ENCODE peak calls at places on chromosomes 3 and 15, in five cellular contexts. G is neuronal stem cell, B is H1, D is trophoblast cell, W is IMR-90. U is an unnamed sample.

GRCh38 chr15:78429477-78429876 is 8.5 kb upstream of the IREB2 start:
- DNase-seq in W (no peak), D (no peak), G (no peak), B (no peak), U (no peak)

GRCh38 chr3:37952564-37952963 is 38.0 kb upstream of the VILL start:
- DNase-seq in G (no peak), B (no peak), D (no peak), W (peak), U (peak)

GRCh38 chr3:15117011-15117410 is 18.1 kb upstream of the RBSN start:
- DNase-seq in D (no peak), G (no peak), W (no peak), B (no peak), U (no peak)

GRCh38 chr3:175398676-175399075 is 539.5 kb downstream of the NAALADL2 start:
- DNase-seq in G (no peak), B (no peak), W (peak), D (no peak), U (peak)

GRCh38 chr15:61130945-61131597 is 98.0 kb downstream of the RORA start:
- DNase-seq in G (no peak), B (no peak), D (no peak), W (no peak), U (no peak)

GRCh38 chr3:130488288-130488687 is 28.7 kb upstream of the COL6A6 start:
- DNase-seq in G (no peak), B (no peak), D (no peak), W (no peak), U (no peak)

GRCh38 chr15:29405564-29405963 is 135.9 kb upstream of the NSMCE3 start:
- DNase-seq in W (no peak), D (no peak), B (no peak), G (no peak), U (no peak)

GRCh38 chr3:106191913-106192312 is 323.1 kb upstream of the CBLB start:
- DNase-seq in D (no peak), G (no peak), B (no peak), W (no peak), U (no peak)

GRCh38 chr3:52839892-52840545 is 5.2 kb upstream of the MUSTN1 start:
- DNase-seq in W (no peak), B (no peak), D (peak), G (no peak), U (no peak)

GRCh38 chr3:155805204-155805801 is 775 bp downstream of the C3orf33 start:
- DNase-seq in W (no peak), G (no peak), D (peak), B (no peak), U (no peak)

GRCh38 chr3:50226888-50227389 is 9.1 kb upstream of the GNAI2 start:
- DNase-seq in G (no peak), B (no peak), W (no peak), D (no peak), U (peak)

GRCh38 chr3:181711325-181712135 is at the start of gene SOX2:
- DNase-seq in G (peak), B (peak), W (peak), D (no peak), U (peak)

GRCh38 chr3:134060561-134061385 is 31.0 kb upstream of the SLCO2A1 start:
- DNase-seq in G (no peak), B (no peak), D (no peak), W (no peak), U (no peak)

GRCh38 chr3:4722103-4722502 is 229.0 kb downstream of the ITPR1 start:
- DNase-seq in B (no peak), D (peak), W (peak), G (no peak), U (peak)

GRCh38 chr3:17672506-17672905 is 69.9 kb downstream of the TBC1D5 start:
- DNase-seq in G (no peak), W (no peak), D (no peak), B (no peak), U (no peak)

GRCh38 chr3:194586839-194587238 is 46.4 kb downstream of the TMEM44 start:
- DNase-seq in G (no peak), B (no peak), W (peak), D (no peak), U (peak)

GRCh38 chr3:80357761-80358160 is 590.0 kb upstream of the ROBO1 start:
- DNase-seq in D (no peak), W (no peak), B (no peak), G (no peak), U (no peak)

GRCh38 chr3:11140054-11140712 is 14.1 kb upstream of the HRH1 start:
- DNase-seq in B (no peak), W (no peak), D (no peak), G (no peak), U (no peak)

GRCh38 chr15:84645997-84646396 is 8.1 kb downstream of the WDR73 start:
- DNase-seq in G (no peak), W (no peak), B (no peak), D (no peak), U (no peak)

GRCh38 chr15:62835351-62835750 is 207.2 kb upstream of the TPM1 start:
- DNase-seq in G (no peak), W (no peak), D (peak), B (no peak), U (no peak)

GRCh38 chr3:104510091-104510860 is 856.4 kb upstream of the ALCAM start:
- DNase-seq in B (no peak), W (no peak), G (no peak), D (no peak), U (no peak)

GRCh38 chr3:104437131-104437750 is 929.5 kb upstream of the ALCAM start:
- DNase-seq in W (peak), D (peak), B (no peak), G (no peak), U (peak)

GRCh38 chr3:166788936-166789335 is 591.2 kb downstream of the ZBBX start:
- DNase-seq in W (no peak), G (no peak), D (no peak), B (no peak), U (no peak)

GRCh38 chr3:113698891-113699465 is 2.5 kb upstream of the USF3 start:
- DNase-seq in D (no peak), G (no peak), B (no peak), W (peak), U (no peak)

GRCh38 chr3:23489338-23490158 is 286.4 kb downstream of the UBE2E2 start:
- DNase-seq in G (no peak), B (no peak), D (no peak), W (peak), U (peak)

GRCh38 chr3:23590424-23590823 is 215.3 kb upstream of the UBE2E1 start:
- DNase-seq in G (no peak), D (no peak), W (no peak), B (no peak), U (no peak)

GRCh38 chr3:23952646-23953045 is 7.6 kb downstream of the NR1D2 start:
- DNase-seq in W (no peak), B (no peak), D (no peak), G (no peak), U (no peak)

GRCh38 chr3:120554727-120555660 is 41.1 kb upstream of the NDUFB4 start:
- DNase-seq in G (no peak), B (no peak), D (no peak), W (no peak), U (no peak)

GRCh38 chr3:128541246-128541645 is 48.2 kb upstream of the GATA2 start:
- DNase-seq in W (no peak), D (no peak), G (no peak), B (no peak), U (no peak)

GRCh38 chr3:181252626-181253025 is 263.1 kb upstream of the DNAJC19 start:
- DNase-seq in G (no peak), D (no peak), B (no peak), W (no peak), U (no peak)

GRCh38 chr15:40722934-40723333 is 28.0 kb downstream of the RAD51 start:
- DNase-seq in W (peak), B (no peak), D (no peak), G (no peak), U (peak)

GRCh38 chr3:142647856-142648255 is 51.7 kb downstream of the PLS1 start:
- DNase-seq in G (no peak), W (peak), D (no peak), B (no peak), U (no peak)

GRCh38 chr3:172203522-172204258 is 164.3 kb downstream of the FNDC3B start:
- DNase-seq in W (no peak), G (no peak), D (no peak), B (no peak), U (no peak)

DNA sequence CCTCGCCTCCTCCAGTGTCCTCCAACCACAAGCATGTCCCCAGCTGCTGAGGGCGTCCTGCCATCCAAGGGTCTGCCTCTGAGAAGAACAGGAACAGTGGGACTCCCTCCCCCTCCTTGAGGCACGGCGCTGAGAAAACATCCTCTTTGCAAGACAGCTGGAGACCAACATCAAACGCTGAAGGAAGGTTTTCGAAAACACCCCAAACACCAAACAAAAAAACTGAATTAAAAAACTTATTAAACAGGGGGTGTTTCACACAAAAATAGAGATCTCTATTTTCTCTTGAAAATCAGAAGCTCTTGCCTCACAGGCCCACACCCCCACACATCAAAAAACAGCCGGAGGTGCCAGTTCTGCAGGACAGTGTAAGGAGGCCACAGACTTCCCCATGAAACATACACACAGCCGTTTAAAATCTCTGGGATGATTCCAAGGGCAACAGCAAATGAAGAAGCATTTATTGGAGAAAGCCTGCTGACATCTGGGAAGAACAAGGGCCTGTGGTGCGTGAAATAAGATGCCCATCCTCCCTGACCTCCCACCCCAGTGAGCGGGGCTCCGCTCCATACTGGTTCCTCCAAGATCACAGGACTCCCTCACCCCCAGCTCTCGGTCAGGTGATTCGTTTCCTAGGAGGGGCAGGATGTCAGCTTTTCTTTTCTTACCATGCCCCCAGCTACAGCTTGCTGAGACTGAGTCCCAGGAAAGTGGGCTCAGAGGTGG is 71.3 kb downstream of the NUP210 start:
- DNase-seq in W (peak), G (no peak), D (no peak), B (no peak), U (peak)
- H4K91ac ChIP-seq in W (no peak), G (no peak), D (no peak), B (peak), U (no peak)

DNA sequence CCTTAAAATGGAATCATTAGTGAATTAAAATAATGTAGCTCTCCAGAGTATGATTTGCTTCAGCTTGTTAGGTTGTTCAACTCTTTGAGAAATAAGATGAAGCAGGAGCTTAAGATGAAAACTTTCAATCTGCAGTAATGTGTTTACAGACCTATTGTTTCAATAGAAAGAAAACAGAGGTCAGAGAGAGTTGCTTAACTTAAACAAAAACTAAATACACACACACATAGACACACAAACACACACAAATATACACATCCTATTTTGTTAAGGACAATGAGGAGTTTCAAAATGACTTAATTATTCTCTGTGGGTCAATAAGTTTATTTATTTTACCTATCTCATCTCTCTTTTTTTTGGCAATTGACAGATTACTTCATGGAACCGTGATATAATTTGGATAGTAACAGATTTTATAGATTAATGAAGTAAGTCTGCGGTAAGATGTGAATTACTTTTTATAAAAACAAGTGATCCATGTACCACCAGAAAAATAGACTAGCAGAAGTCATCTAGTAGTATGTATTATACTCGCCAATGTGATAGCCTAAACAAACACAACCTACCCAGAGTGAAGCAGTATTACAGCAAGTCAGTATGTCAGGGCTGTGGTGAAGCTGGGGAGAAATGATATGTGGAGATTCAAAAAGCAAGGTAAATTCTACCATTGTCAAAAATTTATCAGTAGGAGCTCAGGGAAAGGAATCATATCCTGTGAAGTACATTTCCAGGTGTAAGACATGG is 76.7 kb upstream of the DCBLD2 start:
- DNase-seq in G (no peak), W (no peak), D (no peak), B (no peak), U (no peak)
- H3K4me2 ChIP-seq in G (no peak), W (no peak), D (no peak), B (no peak), U (no peak)

GRCh38 chr3:9866639-9867038 is 13.4 kb downstream of the CIDEC start:
- DNase-seq in D (no peak), W (no peak), G (no peak), B (no peak), U (no peak)
- H3K4me3 ChIP-seq in D (no peak), W (no peak), G (no peak), B (no peak), U (no peak)

GRCh38 chr15:41888662-41889253 is 5.1 kb downstream of the SPTBN5 start:
- DNase-seq in D (no peak), W (no peak), G (no peak), B (no peak), U (no peak)
- H4K91ac ChIP-seq in D (no peak), W (no peak), G (no peak), B (no peak), U (no peak)

GRCh38 chr3:61527011-61527410 is 34.4 kb upstream of the PTPRG start:
- DNase-seq in D (peak), B (no peak), G (no peak), W (no peak), U (no peak)
- H3K4me2 ChIP-seq in D (no peak), B (no peak), G (no peak), W (no peak), U (no peak)

GRCh38 chr3:64215559-64215958 is 9.7 kb downstream of the PRICKLE2 start:
- DNase-seq in W (no peak), B (no peak), G (no peak), D (no peak), U (no peak)

GRCh38 chr3:64214002-64214696 is 11.1 kb downstream of the PRICKLE2 start:
- DNase-seq in B (no peak), W (peak), D (no peak), G (no peak), U (peak)

GRCh38 chr3:64215084-64215483 is 10.2 kb downstream of the PRICKLE2 start:
- DNase-seq in D (no peak), B (no peak), G (no peak), W (no peak), U (no peak)

GRCh38 chr3:64214697-64215018 is 10.6 kb downstream of the PRICKLE2 start:
- DNase-seq in B (no peak), W (peak), G (no peak), D (no peak), U (peak)

DNA sequence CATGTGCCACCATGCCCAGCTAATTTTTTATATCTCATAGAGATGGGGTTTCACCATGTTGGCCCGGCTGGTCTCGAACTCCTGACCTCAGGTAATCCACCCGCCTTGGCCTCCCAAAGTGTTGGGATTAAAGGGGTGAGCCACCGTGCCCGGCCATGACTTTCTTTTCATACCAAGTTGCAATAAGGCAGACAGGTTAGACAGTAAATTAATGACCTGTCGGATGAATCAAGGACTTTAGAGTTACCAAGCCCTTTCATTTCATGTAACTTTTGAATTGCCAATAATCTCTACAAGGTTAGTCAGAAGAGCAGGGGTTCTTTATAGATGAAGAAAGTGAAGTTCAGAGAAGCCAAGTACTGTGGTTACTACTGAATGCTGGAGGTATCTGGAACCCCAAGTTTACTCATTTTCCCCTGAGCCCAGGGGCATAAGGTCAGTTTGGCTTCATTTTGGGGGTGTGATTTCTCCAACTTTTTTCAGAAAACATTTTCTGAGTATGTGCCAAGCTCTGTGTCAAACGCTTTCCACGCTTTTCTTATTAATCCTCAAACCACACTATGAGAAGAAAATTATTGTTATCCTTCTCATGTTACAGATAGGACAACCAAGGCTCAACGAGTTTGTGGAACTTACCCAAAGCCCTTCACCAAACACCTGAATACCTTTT is 11.9 kb downstream of the PRICKLE2 start:
- DNase-seq in W (no peak), D (no peak), G (no peak), B (no peak), U (no peak)
- H3K4me3 ChIP-seq in W (no peak), D (no peak), G (no peak), B (no peak), U (peak)